ENCODE peak calls at places on chromosomes 6 and 20, in nine cellular contexts. Q is fibroblast of lung, K is IMR-90, J is aorta, S is right lobe of liver, L is heart right ventricle, Z is PC-3, O is pancreas, P is neural progenitor cell. F is an unnamed sample. For H3K4me1, the result is how much of the 10 kb centered on the place peaks cover.

GRCh38 chr6:81752084-81752968 is at the start of gene TENT5A:
- DNase-seq in Q (peak), K (peak), J (peak), S (peak), L (peak), Z (peak), O (peak), P (peak), F (peak)

GRCh38 chr20:11496382-11496781 is 421.3 kb upstream of the BTBD3 start:
- DNase-seq in Q (peak), K (peak), J (no peak), S (no peak), L (no peak), Z (peak), O (no peak), P (peak), F (no peak)

GRCh38 chr6:32118782-32119628 is 9.0 kb downstream of the ATF6B start:
- DNase-seq in Q (peak), K (peak), J (peak), S (peak), L (peak), Z (peak), O (peak), P (peak), F (peak)

GRCh38 chr20:7379206-7379605 is 561.1 kb downstream of the HAO1 start:
- DNase-seq in Q (peak), K (no peak), J (no peak), S (no peak), L (no peak), Z (no peak), O (no peak), P (no peak), F (no peak)

GRCh38 chr20:40370800-40371199 is 318.2 kb downstream of the MAFB start:
- DNase-seq in Q (no peak), K (no peak), J (no peak), S (no peak), L (no peak), Z (no peak), O (no peak), P (peak), F (no peak)

GRCh38 chr6:39790772-39791171 is 1.4 kb upstream of the DAAM2 start:
- DNase-seq in Q (peak), K (peak), J (no peak), S (no peak), L (no peak), Z (no peak), O (no peak), P (no peak), F (no peak)

GRCh38 chr6:30470968-30471367 is 18.3 kb upstream of the HLA-E start:
- DNase-seq in Q (no peak), K (peak), J (no peak), S (no peak), L (no peak), Z (no peak), O (no peak), P (no peak), F (no peak)

GRCh38 chr6:43990627-43991619 is 136.3 kb downstream of the MRPL14 start:
- DNase-seq in Q (peak), K (peak), J (peak), S (peak), L (no peak), Z (no peak), O (peak), P (no peak), F (peak)

GRCh38 chr6:23181301-23182110 is 612.1 kb downstream of the HDGFL1 start:
- DNase-seq in Q (no peak), K (no peak), J (no peak), S (no peak), L (no peak), Z (no peak), O (no peak), P (peak), F (no peak)

GRCh38 chr6:167469101-167469500 is 144.2 kb downstream of the TTLL2 start:
- DNase-seq in Q (no peak), K (no peak), J (no peak), S (no peak), L (no peak), Z (no peak), O (no peak), P (no peak), F (no peak)

GRCh38 chr20:45405566-45406259 is 2.4 kb upstream of the DBNDD2 start:
- DNase-seq in Q (peak), K (no peak), J (peak), S (no peak), L (peak), Z (peak), O (peak), P (peak), F (no peak)
- H3K27ac ChIP-seq in Q (peak), K (no peak), J (peak), S (peak), L (peak), Z (peak), O (peak), P (no peak), F (no peak)

GRCh38 chr20:9503530-9504251 is 10.7 kb upstream of the LAMP5 start:
- DNase-seq in Q (peak), K (peak), J (no peak), S (no peak), L (no peak), Z (no peak), O (no peak), P (peak), F (peak)
- H3K4me1 ChIP-seq in Q (under half), K (under half), J (under half), S (under half), L (under half), Z (under half), O (under half), P (under half), F (under half)

GRCh38 chr6:121760640-121761213 is 325.3 kb downstream of the GJA1 start:
- DNase-seq in Q (no peak), K (no peak), J (no peak), S (no peak), L (no peak), Z (no peak), O (no peak), P (peak), F (no peak)

GRCh38 chr6:121759370-121759769 is 323.9 kb downstream of the GJA1 start:
- DNase-seq in Q (no peak), K (no peak), J (no peak), S (no peak), L (no peak), Z (no peak), O (no peak), P (no peak), F (no peak)

GRCh38 chr6:121760191-121760590 is 324.7 kb downstream of the GJA1 start:
- DNase-seq in Q (no peak), K (no peak), J (no peak), S (no peak), L (no peak), Z (no peak), O (no peak), P (no peak), F (no peak)

GRCh38 chr6:121755500-121755899 is 320.1 kb downstream of the GJA1 start:
- DNase-seq in Q (no peak), K (no peak), J (no peak), S (no peak), L (no peak), Z (no peak), O (no peak), P (no peak), F (no peak)

GRCh38 chr6:121756643-121757042 is 321.2 kb downstream of the GJA1 start:
- DNase-seq in Q (no peak), K (no peak), J (no peak), S (no peak), L (no peak), Z (no peak), O (no peak), P (no peak), F (no peak)
- H3K27ac ChIP-seq in Q (no peak), K (no peak), J (no peak), S (no peak), L (no peak), Z (no peak), O (no peak), P (peak), F (no peak)

DNA sequence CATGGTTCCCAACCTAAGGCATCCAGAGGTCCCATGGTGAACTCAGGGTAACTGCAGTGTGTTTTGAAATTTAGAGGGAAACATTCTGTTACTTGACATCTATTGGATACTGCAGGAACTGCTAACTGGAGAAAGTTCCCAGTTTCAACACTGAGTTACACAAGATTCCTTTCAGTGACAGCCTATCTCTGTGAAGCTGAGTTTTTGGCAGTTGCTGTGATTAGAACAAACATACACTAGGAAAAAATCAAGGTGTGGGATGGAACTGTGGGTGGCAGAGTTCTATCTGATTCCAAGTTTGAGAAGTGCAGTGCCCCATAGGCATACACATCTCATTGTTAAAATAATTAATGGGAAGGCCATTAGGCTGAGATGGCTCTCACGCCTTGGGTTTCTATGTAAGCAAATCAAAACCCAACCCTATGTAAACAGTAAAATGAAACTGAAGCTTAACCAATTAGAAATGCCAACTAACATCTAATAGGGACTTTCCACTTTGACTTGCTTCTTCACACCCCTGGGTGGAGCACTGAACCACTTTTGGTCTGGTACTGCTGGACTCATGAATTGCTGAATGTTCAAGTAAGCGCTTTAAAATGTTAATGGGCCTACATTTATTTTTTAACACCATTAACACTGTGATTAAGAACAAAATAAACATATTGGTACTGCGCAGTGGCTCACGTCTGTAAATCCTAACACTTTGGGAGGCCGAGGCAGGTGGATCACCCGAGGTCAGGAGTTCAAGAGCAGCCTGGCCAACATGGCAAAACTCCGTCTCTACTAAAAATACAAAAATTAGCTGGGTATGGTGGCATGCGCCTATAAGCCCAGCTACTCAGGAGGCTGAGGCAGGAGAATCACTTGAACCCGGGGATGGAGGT is 55.2 kb upstream of the TBC1D7 start:
- DNase-seq in Q (peak), K (peak), J (no peak), S (no peak), L (no peak), Z (peak), O (no peak), P (no peak), F (no peak)
- H3K4me1 ChIP-seq in Q (under half), K (under half), J (under half), S (under half), L (under half), Z (under half), O (under half), P (under half), F (under half)

DNA sequence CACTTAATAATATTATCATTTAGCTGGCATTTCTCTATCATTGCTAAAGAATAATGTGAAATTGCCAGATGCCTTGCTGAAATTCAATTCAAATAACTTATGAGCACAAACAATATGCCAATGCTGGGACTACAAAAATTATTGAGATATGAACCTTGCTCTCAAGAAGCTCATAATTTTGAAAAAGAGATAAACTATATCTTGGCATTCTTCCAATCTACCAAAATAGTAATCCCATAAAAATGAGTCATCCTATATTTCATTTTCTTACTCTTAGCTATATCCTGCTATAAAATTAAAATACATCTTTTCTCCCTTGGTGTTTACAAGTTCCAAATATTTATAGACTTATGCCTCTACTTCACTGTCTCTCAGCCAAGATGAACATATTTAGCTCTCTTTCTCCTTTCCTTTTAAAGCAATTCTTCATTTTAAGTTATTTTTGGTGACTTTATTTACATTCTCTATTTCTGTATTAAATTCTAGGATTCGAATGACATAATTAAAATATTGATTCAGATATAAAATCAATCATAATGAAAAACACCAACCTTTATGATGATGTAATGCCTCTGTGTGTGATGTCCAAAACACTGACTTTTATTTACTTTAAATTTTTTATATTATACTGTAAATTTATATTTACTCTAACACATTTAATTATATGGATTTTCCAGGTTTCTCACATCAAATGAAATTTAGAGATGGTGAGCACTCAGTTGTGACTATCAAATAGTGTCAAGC is 152.6 kb downstream of the CDK19 start:
- DNase-seq in Q (no peak), K (peak), J (no peak), S (no peak), L (no peak), Z (peak), O (no peak), P (no peak), F (no peak)
- H3K27ac ChIP-seq in Q (no peak), K (no peak), J (no peak), S (no peak), L (no peak), Z (peak), O (no peak), P (no peak), F (no peak)

GRCh38 chr6:17565399-17565798 is 34.7 kb upstream of the FAM8A1 start:
- DNase-seq in Q (no peak), K (no peak), J (no peak), S (no peak), L (no peak), Z (no peak), O (no peak), P (peak), F (no peak)
- H3K4me1 ChIP-seq in Q (under half), K (under half), J (under half), S (under half), L (under half), Z (under half), O (under half), P (under half), F (under half)

GRCh38 chr20:20364016-20364746 is 3.7 kb upstream of the INSM1 start:
- DNase-seq in Q (no peak), K (no peak), J (no peak), S (no peak), L (no peak), Z (no peak), O (no peak), P (peak), F (no peak)
- H3K27ac ChIP-seq in Q (no peak), K (no peak), J (no peak), S (no peak), L (no peak), Z (no peak), O (no peak), P (no peak), F (no peak)

GRCh38 chr20:50517817-50518154 is 7.6 kb downstream of the PTPN1 start:
- DNase-seq in Q (peak), K (no peak), J (no peak), S (no peak), L (no peak), Z (no peak), O (no peak), P (no peak), F (no peak)
- H3K4me1 ChIP-seq in Q (under half), K (under half), J (under half), S (under half), L (under half), Z (under half), O (under half), P (under half), F (half or more)

GRCh38 chr6:352474-352873 is 39.1 kb upstream of the IRF4 start:
- DNase-seq in Q (no peak), K (no peak), J (no peak), S (peak), L (no peak), Z (no peak), O (no peak), P (no peak), F (no peak)

GRCh38 chr6:352896-353470 is 38.6 kb upstream of the IRF4 start:
- DNase-seq in Q (no peak), K (no peak), J (no peak), S (no peak), L (no peak), Z (no peak), O (no peak), P (no peak), F (no peak)

GRCh38 chr6:351011-351866 is 40.3 kb upstream of the IRF4 start:
- DNase-seq in Q (no peak), K (no peak), J (no peak), S (peak), L (no peak), Z (no peak), O (no peak), P (no peak), F (no peak)

GRCh38 chr6:350371-350770 is 41.2 kb upstream of the IRF4 start:
- DNase-seq in Q (no peak), K (no peak), J (no peak), S (no peak), L (no peak), Z (no peak), O (no peak), P (no peak), F (no peak)

DNA sequence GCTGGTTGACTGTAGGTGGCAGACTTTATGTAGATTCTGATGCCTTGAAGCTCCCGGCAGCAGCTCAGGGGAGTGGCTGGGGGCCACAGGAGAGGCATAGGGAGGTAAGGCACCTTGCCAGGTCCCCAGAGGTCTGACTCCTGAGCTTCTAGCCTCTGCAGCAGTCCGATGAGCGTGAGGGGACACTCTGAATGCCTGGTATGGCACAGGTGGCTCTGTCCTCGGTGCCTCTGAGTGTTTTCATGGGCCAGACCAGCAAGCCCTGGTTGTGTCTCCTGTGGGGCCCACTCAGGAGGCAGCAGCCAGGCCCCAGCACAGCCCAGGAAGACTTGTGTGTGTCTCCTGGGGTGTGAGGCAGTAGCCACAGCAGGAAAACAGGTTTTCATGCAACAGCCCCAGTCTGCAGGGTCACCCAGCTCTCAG is 39.7 kb upstream of the IRF4 start:
- DNase-seq in Q (no peak), K (no peak), J (no peak), S (peak), L (no peak), Z (no peak), O (no peak), P (no peak), F (no peak)
- H3K27ac ChIP-seq in Q (no peak), K (no peak), J (no peak), S (no peak), L (no peak), Z (no peak), O (no peak), P (no peak), F (no peak)

DNA sequence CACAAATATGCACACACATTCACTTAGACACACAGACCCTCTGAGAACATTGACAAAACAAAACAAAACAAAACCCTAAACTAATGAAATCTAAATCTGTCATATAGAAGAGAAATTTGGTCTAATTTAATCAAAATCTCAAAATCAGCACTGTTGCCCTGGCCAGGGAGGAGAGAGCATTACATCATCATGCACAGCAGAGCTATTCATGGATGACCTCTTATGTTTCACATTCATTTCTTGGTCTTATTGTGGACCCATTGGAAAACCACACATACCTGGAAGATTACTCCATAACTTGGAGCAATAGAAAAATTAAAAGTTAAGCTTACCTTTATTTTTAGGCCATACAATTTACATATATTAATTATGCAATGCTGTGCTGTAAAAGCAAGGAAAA is 1223.6 kb upstream of the GJE1 start:
- DNase-seq in Q (peak), K (peak), J (no peak), S (no peak), L (no peak), Z (no peak), O (no peak), P (no peak), F (no peak)
- H3K4me1 ChIP-seq in Q (under half), K (under half), J (under half), S (under half), L (under half), Z (under half), O (under half), P (under half), F (under half)